ENCODE peak calls at places on chromosomes 13 and 19, in eight cellular contexts. One of them, this sample, is unnamed.

GRCh38 chr13:99218545-99218944 is 17.9 kb downstream of the UBAC2 start:
- DNase-seq in IMR-90: peak
- DNase-seq in mucosa of descending colon: no peak
- DNase-seq in choroid plexus epithelial cell: peak
- DNase-seq in effector memory CD4-positive, alpha-beta T cell: no peak
- DNase-seq in AG04450: no peak
- DNase-seq in body of pancreas: peak
- DNase-seq in OCI-LY7: no peak
- DNase-seq in this sample: no peak

GRCh38 chr13:49995535-49996165 is 1.2 kb upstream of the TRIM13 start:
- DNase-seq in effector memory CD4-positive, alpha-beta T cell: no peak
- DNase-seq in IMR-90: no peak
- DNase-seq in choroid plexus epithelial cell: peak
- DNase-seq in body of pancreas: no peak
- DNase-seq in AG04450: no peak
- DNase-seq in OCI-LY7: no peak
- DNase-seq in mucosa of descending colon: no peak
- DNase-seq in this sample: no peak

GRCh38 chr13:73832203-73832602 is 302.0 kb downstream of the KLF12 start:
- DNase-seq in mucosa of descending colon: no peak
- DNase-seq in choroid plexus epithelial cell: no peak
- DNase-seq in OCI-LY7: no peak
- DNase-seq in AG04450: no peak
- DNase-seq in effector memory CD4-positive, alpha-beta T cell: no peak
- DNase-seq in IMR-90: no peak
- DNase-seq in body of pancreas: no peak
- DNase-seq in this sample: no peak

GRCh38 chr13:73943137-73943964 is 190.9 kb downstream of the KLF12 start:
- DNase-seq in choroid plexus epithelial cell: no peak
- DNase-seq in body of pancreas: no peak
- DNase-seq in IMR-90: no peak
- DNase-seq in AG04450: no peak
- DNase-seq in effector memory CD4-positive, alpha-beta T cell: no peak
- DNase-seq in OCI-LY7: no peak
- DNase-seq in mucosa of descending colon: no peak
- DNase-seq in this sample: no peak

GRCh38 chr13:85665286-85665685 is 133.9 kb downstream of the SLITRK6 start:
- DNase-seq in choroid plexus epithelial cell: peak
- DNase-seq in AG04450: peak
- DNase-seq in body of pancreas: no peak
- DNase-seq in mucosa of descending colon: no peak
- DNase-seq in IMR-90: peak
- DNase-seq in OCI-LY7: no peak
- DNase-seq in effector memory CD4-positive, alpha-beta T cell: no peak
- DNase-seq in this sample: peak

GRCh38 chr19:4197625-4198466 is 15.4 kb downstream of the ANKRD24 start:
- DNase-seq in mucosa of descending colon: no peak
- DNase-seq in body of pancreas: no peak
- DNase-seq in choroid plexus epithelial cell: no peak
- DNase-seq in effector memory CD4-positive, alpha-beta T cell: no peak
- DNase-seq in IMR-90: no peak
- DNase-seq in OCI-LY7: no peak
- DNase-seq in AG04450: no peak
- DNase-seq in this sample: no peak

GRCh38 chr13:44842158-44842557 is 147.1 kb downstream of the NUFIP1 start:
- DNase-seq in mucosa of descending colon: no peak
- DNase-seq in choroid plexus epithelial cell: peak
- DNase-seq in effector memory CD4-positive, alpha-beta T cell: no peak
- DNase-seq in AG04450: no peak
- DNase-seq in body of pancreas: no peak
- DNase-seq in OCI-LY7: no peak
- DNase-seq in IMR-90: peak
- DNase-seq in this sample: no peak

GRCh38 chr19:35545855-35546381 is 492 bp downstream of the TMEM147 start:
- DNase-seq in IMR-90: no peak
- DNase-seq in mucosa of descending colon: peak
- DNase-seq in effector memory CD4-positive, alpha-beta T cell: peak
- DNase-seq in OCI-LY7: peak
- DNase-seq in AG04450: no peak
- DNase-seq in choroid plexus epithelial cell: peak
- DNase-seq in body of pancreas: peak
- DNase-seq in this sample: peak

GRCh38 chr19:57302020-57302465 is 18.2 kb upstream of the ZNF543 start:
- DNase-seq in IMR-90: peak
- DNase-seq in OCI-LY7: no peak
- DNase-seq in AG04450: peak
- DNase-seq in choroid plexus epithelial cell: peak
- DNase-seq in body of pancreas: no peak
- DNase-seq in mucosa of descending colon: no peak
- DNase-seq in effector memory CD4-positive, alpha-beta T cell: no peak
- DNase-seq in this sample: peak

GRCh38 chr13:47945738-47946137 is 55.3 kb downstream of the SUCLA2 start:
- DNase-seq in AG04450: peak
- DNase-seq in mucosa of descending colon: no peak
- DNase-seq in OCI-LY7: no peak
- DNase-seq in body of pancreas: no peak
- DNase-seq in choroid plexus epithelial cell: peak
- DNase-seq in effector memory CD4-positive, alpha-beta T cell: no peak
- DNase-seq in IMR-90: peak
- DNase-seq in this sample: no peak

GRCh38 chr19:4012092-4012974 is 4.8 kb downstream of the PIAS4 start:
- DNase-seq in mucosa of descending colon: peak
- DNase-seq in IMR-90: no peak
- DNase-seq in body of pancreas: peak
- DNase-seq in effector memory CD4-positive, alpha-beta T cell: no peak
- DNase-seq in AG04450: no peak
- DNase-seq in OCI-LY7: no peak
- DNase-seq in choroid plexus epithelial cell: no peak
- DNase-seq in this sample: no peak

GRCh38 chr13:31827707-31828106 is 88.4 kb downstream of the RXFP2 start:
- DNase-seq in IMR-90: no peak
- DNase-seq in effector memory CD4-positive, alpha-beta T cell: no peak
- DNase-seq in OCI-LY7: no peak
- DNase-seq in body of pancreas: no peak
- DNase-seq in mucosa of descending colon: peak
- DNase-seq in choroid plexus epithelial cell: no peak
- DNase-seq in AG04450: no peak
- DNase-seq in this sample: no peak

GRCh38 chr19:19319725-19320361 is 466 bp downstream of the SUGP1 start:
- DNase-seq in IMR-90: no peak
- DNase-seq in OCI-LY7: peak
- DNase-seq in choroid plexus epithelial cell: no peak
- DNase-seq in mucosa of descending colon: no peak
- DNase-seq in AG04450: no peak
- DNase-seq in effector memory CD4-positive, alpha-beta T cell: no peak
- DNase-seq in body of pancreas: no peak
- DNase-seq in this sample: no peak

GRCh38 chr13:96751089-96751488 is 243.2 kb downstream of the OXGR1 start:
- DNase-seq in choroid plexus epithelial cell: no peak
- DNase-seq in effector memory CD4-positive, alpha-beta T cell: no peak
- DNase-seq in AG04450: no peak
- DNase-seq in OCI-LY7: no peak
- DNase-seq in body of pancreas: no peak
- DNase-seq in IMR-90: no peak
- DNase-seq in mucosa of descending colon: no peak
- DNase-seq in this sample: no peak

GRCh38 chr19:56066152-56067023 is 54.7 kb downstream of the ZNF787 start:
- DNase-seq in IMR-90: peak
- DNase-seq in choroid plexus epithelial cell: peak
- DNase-seq in effector memory CD4-positive, alpha-beta T cell: peak
- DNase-seq in AG04450: peak
- DNase-seq in OCI-LY7: peak
- DNase-seq in body of pancreas: peak
- DNase-seq in mucosa of descending colon: peak
- DNase-seq in this sample: peak

GRCh38 chr19:11279505-11280236 is 16.3 kb upstream of the TSPAN16 start:
- DNase-seq in OCI-LY7: peak
- DNase-seq in AG04450: no peak
- DNase-seq in effector memory CD4-positive, alpha-beta T cell: peak
- DNase-seq in IMR-90: no peak
- DNase-seq in choroid plexus epithelial cell: no peak
- DNase-seq in body of pancreas: no peak
- DNase-seq in mucosa of descending colon: no peak
- DNase-seq in this sample: no peak

GRCh38 chr13:59086147-59086546 is 1077.6 kb downstream of the DIAPH3 start:
- DNase-seq in mucosa of descending colon: no peak
- DNase-seq in choroid plexus epithelial cell: peak
- DNase-seq in OCI-LY7: no peak
- DNase-seq in AG04450: peak
- DNase-seq in effector memory CD4-positive, alpha-beta T cell: no peak
- DNase-seq in body of pancreas: no peak
- DNase-seq in IMR-90: peak
- DNase-seq in this sample: no peak

GRCh38 chr19:42023121-42023942 is 29.3 kb upstream of the ATP1A3 start:
- DNase-seq in choroid plexus epithelial cell: peak
- DNase-seq in body of pancreas: no peak
- DNase-seq in IMR-90: peak
- DNase-seq in mucosa of descending colon: peak
- DNase-seq in OCI-LY7: peak
- DNase-seq in AG04450: no peak
- DNase-seq in effector memory CD4-positive, alpha-beta T cell: no peak
- DNase-seq in this sample: peak

GRCh38 chr13:106113796-106114195 is 421.7 kb downstream of the EFNB2 start:
- DNase-seq in effector memory CD4-positive, alpha-beta T cell: no peak
- DNase-seq in OCI-LY7: no peak
- DNase-seq in AG04450: no peak
- DNase-seq in IMR-90: peak
- DNase-seq in mucosa of descending colon: no peak
- DNase-seq in body of pancreas: no peak
- DNase-seq in choroid plexus epithelial cell: peak
- DNase-seq in this sample: no peak

GRCh38 chr19:42150940-42151339 is 18.7 kb upstream of the POU2F2 start:
- DNase-seq in body of pancreas: no peak
- DNase-seq in effector memory CD4-positive, alpha-beta T cell: no peak
- DNase-seq in AG04450: no peak
- DNase-seq in mucosa of descending colon: no peak
- DNase-seq in OCI-LY7: no peak
- DNase-seq in choroid plexus epithelial cell: no peak
- DNase-seq in IMR-90: no peak
- DNase-seq in this sample: no peak

GRCh38 chr13:88459335-88459734 is 788.2 kb downstream of the SLITRK5 start:
- DNase-seq in body of pancreas: no peak
- DNase-seq in effector memory CD4-positive, alpha-beta T cell: no peak
- DNase-seq in mucosa of descending colon: no peak
- DNase-seq in OCI-LY7: no peak
- DNase-seq in choroid plexus epithelial cell: no peak
- DNase-seq in IMR-90: no peak
- DNase-seq in AG04450: no peak
- DNase-seq in this sample: no peak
- H3K4me3 ChIP-seq in body of pancreas: no peak
- H3K4me3 ChIP-seq in effector memory CD4-positive, alpha-beta T cell: no peak
- H3K4me3 ChIP-seq in mucosa of descending colon: no peak
- H3K4me3 ChIP-seq in OCI-LY7: no peak
- H3K4me3 ChIP-seq in choroid plexus epithelial cell: no peak
- H3K4me3 ChIP-seq in IMR-90: no peak
- H3K4me3 ChIP-seq in AG04450: no peak
- H3K4me3 ChIP-seq in this sample: no peak

GRCh38 chr19:38545596-38545995 is 72.2 kb downstream of the MAP4K1 start:
- DNase-seq in IMR-90: no peak
- DNase-seq in choroid plexus epithelial cell: peak
- DNase-seq in OCI-LY7: no peak
- DNase-seq in AG04450: no peak
- DNase-seq in effector memory CD4-positive, alpha-beta T cell: no peak
- DNase-seq in body of pancreas: no peak
- DNase-seq in mucosa of descending colon: no peak
- DNase-seq in this sample: no peak
- H3K4me3 ChIP-seq in IMR-90: no peak
- H3K4me3 ChIP-seq in choroid plexus epithelial cell: no peak
- H3K4me3 ChIP-seq in OCI-LY7: no peak
- H3K4me3 ChIP-seq in AG04450: no peak
- H3K4me3 ChIP-seq in effector memory CD4-positive, alpha-beta T cell: no peak
- H3K4me3 ChIP-seq in body of pancreas: no peak
- H3K4me3 ChIP-seq in mucosa of descending colon: no peak
- H3K4me3 ChIP-seq in this sample: no peak

GRCh38 chr19:50496189-50497029 is 14.6 kb downstream of the JOSD2 start:
- DNase-seq in IMR-90: no peak
- DNase-seq in body of pancreas: peak
- DNase-seq in effector memory CD4-positive, alpha-beta T cell: no peak
- DNase-seq in OCI-LY7: no peak
- DNase-seq in mucosa of descending colon: no peak
- DNase-seq in choroid plexus epithelial cell: no peak
- DNase-seq in AG04450: no peak
- DNase-seq in this sample: no peak

GRCh38 chr19:50498219-50499056 is 12.6 kb downstream of the JOSD2 start:
- DNase-seq in effector memory CD4-positive, alpha-beta T cell: no peak
- DNase-seq in IMR-90: no peak
- DNase-seq in body of pancreas: no peak
- DNase-seq in choroid plexus epithelial cell: no peak
- DNase-seq in AG04450: no peak
- DNase-seq in OCI-LY7: no peak
- DNase-seq in mucosa of descending colon: no peak
- DNase-seq in this sample: no peak

GRCh38 chr19:50494186-50495019 is 16.6 kb downstream of the JOSD2 start:
- DNase-seq in effector memory CD4-positive, alpha-beta T cell: no peak
- DNase-seq in mucosa of descending colon: no peak
- DNase-seq in IMR-90: no peak
- DNase-seq in choroid plexus epithelial cell: no peak
- DNase-seq in OCI-LY7: no peak
- DNase-seq in body of pancreas: no peak
- DNase-seq in AG04450: no peak
- DNase-seq in this sample: no peak

GRCh38 chr19:50495020-50495531 is 15.9 kb downstream of the JOSD2 start:
- DNase-seq in OCI-LY7: no peak
- DNase-seq in mucosa of descending colon: no peak
- DNase-seq in body of pancreas: no peak
- DNase-seq in effector memory CD4-positive, alpha-beta T cell: no peak
- DNase-seq in choroid plexus epithelial cell: no peak
- DNase-seq in AG04450: no peak
- DNase-seq in IMR-90: no peak
- DNase-seq in this sample: no peak

GRCh38 chr19:50497030-50497420 is 14.0 kb downstream of the JOSD2 start:
- DNase-seq in effector memory CD4-positive, alpha-beta T cell: no peak
- DNase-seq in IMR-90: no peak
- DNase-seq in body of pancreas: no peak
- DNase-seq in AG04450: no peak
- DNase-seq in mucosa of descending colon: no peak
- DNase-seq in OCI-LY7: no peak
- DNase-seq in choroid plexus epithelial cell: no peak
- DNase-seq in this sample: no peak
- H3K4me3 ChIP-seq in effector memory CD4-positive, alpha-beta T cell: no peak
- H3K4me3 ChIP-seq in IMR-90: no peak
- H3K4me3 ChIP-seq in body of pancreas: no peak
- H3K4me3 ChIP-seq in AG04450: no peak
- H3K4me3 ChIP-seq in mucosa of descending colon: no peak
- H3K4me3 ChIP-seq in OCI-LY7: no peak
- H3K4me3 ChIP-seq in choroid plexus epithelial cell: no peak
- H3K4me3 ChIP-seq in this sample: no peak

DNA sequence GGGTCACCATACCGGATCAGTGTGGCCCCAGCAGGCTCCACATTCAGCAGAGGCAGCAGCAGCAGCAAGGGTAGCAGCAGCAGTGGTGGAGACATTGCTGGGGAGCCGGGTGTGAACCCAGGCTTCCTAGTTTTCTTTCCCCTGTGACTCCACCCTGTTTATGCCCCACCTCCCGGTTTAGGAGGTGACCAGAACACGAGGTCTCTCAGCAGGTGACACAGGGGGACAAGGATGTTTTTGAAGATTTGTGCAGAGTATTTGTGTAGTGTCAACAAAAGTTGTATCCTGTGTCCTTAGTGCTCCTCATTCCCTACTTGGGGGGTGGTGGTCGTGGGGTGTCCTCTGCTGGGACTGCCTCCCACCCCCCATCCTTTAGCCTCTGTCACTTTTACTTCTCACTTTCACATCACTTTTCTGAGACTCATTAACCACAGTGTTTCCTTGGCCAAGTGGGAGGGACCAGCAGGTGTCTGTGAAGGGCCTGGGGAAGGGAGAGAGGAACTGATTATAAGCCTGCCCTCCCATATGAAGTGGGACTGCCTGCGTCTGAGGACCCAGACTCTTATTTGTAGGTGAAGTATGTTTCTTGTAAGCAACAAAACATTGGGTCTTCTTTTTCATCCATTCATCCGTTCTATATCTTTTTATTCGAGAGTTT is 15.6 kb upstream of the KCNC3 start:
- DNase-seq in IMR-90: no peak
- DNase-seq in body of pancreas: no peak
- DNase-seq in effector memory CD4-positive, alpha-beta T cell: no peak
- DNase-seq in mucosa of descending colon: no peak
- DNase-seq in AG04450: no peak
- DNase-seq in OCI-LY7: peak
- DNase-seq in choroid plexus epithelial cell: no peak
- DNase-seq in this sample: no peak
- H3K4me3 ChIP-seq in IMR-90: no peak
- H3K4me3 ChIP-seq in body of pancreas: no peak
- H3K4me3 ChIP-seq in effector memory CD4-positive, alpha-beta T cell: no peak
- H3K4me3 ChIP-seq in mucosa of descending colon: no peak
- H3K4me3 ChIP-seq in AG04450: no peak
- H3K4me3 ChIP-seq in OCI-LY7: peak
- H3K4me3 ChIP-seq in choroid plexus epithelial cell: no peak
- H3K4me3 ChIP-seq in this sample: no peak

This sample was measured in MG63.